ENCODE peak calls at places on chromosomes 13 and 19, in seven cellular contexts. One of them, this sample, is unnamed. For H3K4me1, the result is how much of the 10 kb centered on the place peaks cover.

GRCh38 chr19:16581145-16581970 is 9.1 kb upstream of the SLC35E1 start:
- DNase-seq in CD8-positive, alpha-beta T cell: no peak
- DNase-seq in psoas muscle: peak
- DNase-seq in fibroblast of lung: no peak
- DNase-seq in right lobe of liver: no peak
- DNase-seq in heart left ventricle: no peak
- DNase-seq in testis: peak
- DNase-seq in this sample: no peak

GRCh38 chr19:45290381-45290931 is 32.2 kb downstream of the CKM start:
- DNase-seq in fibroblast of lung: no peak
- DNase-seq in CD8-positive, alpha-beta T cell: no peak
- DNase-seq in right lobe of liver: peak
- DNase-seq in heart left ventricle: no peak
- DNase-seq in psoas muscle: no peak
- DNase-seq in testis: no peak
- DNase-seq in this sample: no peak

GRCh38 chr19:56121180-56122167 is at the start of gene ZNF787:
- DNase-seq in heart left ventricle: peak
- DNase-seq in psoas muscle: peak
- DNase-seq in testis: peak
- DNase-seq in CD8-positive, alpha-beta T cell: peak
- DNase-seq in right lobe of liver: peak
- DNase-seq in fibroblast of lung: peak
- DNase-seq in this sample: peak

GRCh38 chr19:49042177-49042576 is 1.5 kb upstream of the CGB5 start:
- DNase-seq in heart left ventricle: no peak
- DNase-seq in right lobe of liver: no peak
- DNase-seq in fibroblast of lung: peak
- DNase-seq in psoas muscle: no peak
- DNase-seq in CD8-positive, alpha-beta T cell: no peak
- DNase-seq in testis: no peak
- DNase-seq in this sample: no peak

GRCh38 chr13:71358218-71358617 is 508.8 kb downstream of the DACH1 start:
- DNase-seq in heart left ventricle: no peak
- DNase-seq in testis: no peak
- DNase-seq in CD8-positive, alpha-beta T cell: no peak
- DNase-seq in fibroblast of lung: no peak
- DNase-seq in right lobe of liver: no peak
- DNase-seq in psoas muscle: no peak
- DNase-seq in this sample: no peak

GRCh38 chr19:37977992-37978391 is 71.0 kb downstream of the SIPA1L3 start:
- DNase-seq in psoas muscle: no peak
- DNase-seq in heart left ventricle: no peak
- DNase-seq in right lobe of liver: no peak
- DNase-seq in CD8-positive, alpha-beta T cell: no peak
- DNase-seq in testis: no peak
- DNase-seq in fibroblast of lung: peak
- DNase-seq in this sample: no peak

GRCh38 chr13:39385621-39386231 is 217.3 kb downstream of the LHFPL6 start:
- DNase-seq in testis: no peak
- DNase-seq in psoas muscle: no peak
- DNase-seq in CD8-positive, alpha-beta T cell: no peak
- DNase-seq in fibroblast of lung: peak
- DNase-seq in right lobe of liver: no peak
- DNase-seq in heart left ventricle: no peak
- DNase-seq in this sample: no peak

GRCh38 chr13:48923376-48923775 is 52.3 kb upstream of the FNDC3A start:
- DNase-seq in testis: no peak
- DNase-seq in fibroblast of lung: no peak
- DNase-seq in right lobe of liver: no peak
- DNase-seq in heart left ventricle: no peak
- DNase-seq in psoas muscle: no peak
- DNase-seq in CD8-positive, alpha-beta T cell: no peak
- DNase-seq in this sample: peak

GRCh38 chr13:29923554-29924481 is 73.4 kb upstream of the UBL3 start:
- DNase-seq in right lobe of liver: peak
- DNase-seq in testis: peak
- DNase-seq in heart left ventricle: peak
- DNase-seq in psoas muscle: peak
- DNase-seq in CD8-positive, alpha-beta T cell: peak
- DNase-seq in fibroblast of lung: peak
- DNase-seq in this sample: peak

GRCh38 chr19:3129112-3129511 is 6.7 kb upstream of the GNA15 start:
- DNase-seq in CD8-positive, alpha-beta T cell: no peak
- DNase-seq in fibroblast of lung: peak
- DNase-seq in heart left ventricle: no peak
- DNase-seq in psoas muscle: no peak
- DNase-seq in testis: no peak
- DNase-seq in right lobe of liver: no peak
- DNase-seq in this sample: no peak

GRCh38 chr19:43316591-43317319 is 36.7 kb upstream of the CD177 start:
- DNase-seq in fibroblast of lung: peak
- DNase-seq in heart left ventricle: no peak
- DNase-seq in right lobe of liver: no peak
- DNase-seq in testis: peak
- DNase-seq in CD8-positive, alpha-beta T cell: no peak
- DNase-seq in psoas muscle: no peak
- DNase-seq in this sample: peak

GRCh38 chr13:87622921-87623320 is 48.2 kb upstream of the SLITRK5 start:
- DNase-seq in fibroblast of lung: peak
- DNase-seq in testis: no peak
- DNase-seq in CD8-positive, alpha-beta T cell: no peak
- DNase-seq in psoas muscle: no peak
- DNase-seq in heart left ventricle: no peak
- DNase-seq in right lobe of liver: no peak
- DNase-seq in this sample: no peak

GRCh38 chr13:28429685-28430290 is 65.1 kb downstream of the FLT1 start:
- DNase-seq in heart left ventricle: no peak
- DNase-seq in right lobe of liver: no peak
- DNase-seq in CD8-positive, alpha-beta T cell: no peak
- DNase-seq in testis: no peak
- DNase-seq in psoas muscle: no peak
- DNase-seq in fibroblast of lung: no peak
- DNase-seq in this sample: no peak

GRCh38 chr13:78827471-78827870 is 168.5 kb upstream of the OBI1 start:
- DNase-seq in CD8-positive, alpha-beta T cell: no peak
- DNase-seq in fibroblast of lung: no peak
- DNase-seq in right lobe of liver: no peak
- DNase-seq in testis: peak
- DNase-seq in psoas muscle: no peak
- DNase-seq in heart left ventricle: no peak
- DNase-seq in this sample: peak

GRCh38 chr19:55305491-55305890 is 19.6 kb downstream of the TMEM150B start:
- DNase-seq in heart left ventricle: peak
- DNase-seq in right lobe of liver: no peak
- DNase-seq in psoas muscle: peak
- DNase-seq in testis: peak
- DNase-seq in CD8-positive, alpha-beta T cell: peak
- DNase-seq in fibroblast of lung: no peak
- DNase-seq in this sample: peak

GRCh38 chr13:95784161-95784880 is 107.4 kb downstream of the DNAJC3 start:
- DNase-seq in right lobe of liver: no peak
- DNase-seq in CD8-positive, alpha-beta T cell: no peak
- DNase-seq in heart left ventricle: no peak
- DNase-seq in psoas muscle: no peak
- DNase-seq in testis: no peak
- DNase-seq in fibroblast of lung: peak
- DNase-seq in this sample: no peak

GRCh38 chr19:18121166-18121565 is 23.6 kb downstream of the MAST3 start:
- DNase-seq in heart left ventricle: no peak
- DNase-seq in testis: no peak
- DNase-seq in fibroblast of lung: no peak
- DNase-seq in CD8-positive, alpha-beta T cell: no peak
- DNase-seq in right lobe of liver: no peak
- DNase-seq in psoas muscle: no peak
- DNase-seq in this sample: no peak

GRCh38 chr19:51593138-51593890 is 22.2 kb downstream of the ZNF175 start:
- DNase-seq in heart left ventricle: no peak
- DNase-seq in testis: no peak
- DNase-seq in CD8-positive, alpha-beta T cell: no peak
- DNase-seq in psoas muscle: no peak
- DNase-seq in fibroblast of lung: no peak
- DNase-seq in right lobe of liver: no peak
- DNase-seq in this sample: no peak

GRCh38 chr19:28213476-28214082 is 999.4 kb downstream of the UQCRFS1 start:
- DNase-seq in right lobe of liver: no peak
- DNase-seq in heart left ventricle: no peak
- DNase-seq in testis: peak
- DNase-seq in fibroblast of lung: peak
- DNase-seq in psoas muscle: no peak
- DNase-seq in CD8-positive, alpha-beta T cell: no peak
- DNase-seq in this sample: no peak

GRCh38 chr13:109707044-109707794 is 79.2 kb downstream of the IRS2 start:
- DNase-seq in fibroblast of lung: no peak
- DNase-seq in right lobe of liver: no peak
- DNase-seq in testis: no peak
- DNase-seq in heart left ventricle: no peak
- DNase-seq in CD8-positive, alpha-beta T cell: no peak
- DNase-seq in psoas muscle: no peak
- DNase-seq in this sample: peak

GRCh38 chr13:33676045-33676699 is 141.8 kb upstream of the RFC3 start:
- DNase-seq in fibroblast of lung: no peak
- DNase-seq in testis: no peak
- DNase-seq in heart left ventricle: peak
- DNase-seq in psoas muscle: no peak
- DNase-seq in CD8-positive, alpha-beta T cell: no peak
- DNase-seq in right lobe of liver: peak
- DNase-seq in this sample: no peak

GRCh38 chr13:53110181-53110580 is 81.6 kb downstream of the OLFM4 start:
- DNase-seq in testis: no peak
- DNase-seq in psoas muscle: no peak
- DNase-seq in fibroblast of lung: no peak
- DNase-seq in heart left ventricle: no peak
- DNase-seq in right lobe of liver: no peak
- DNase-seq in CD8-positive, alpha-beta T cell: no peak
- DNase-seq in this sample: no peak

GRCh38 chr13:62251734-62252133 is 836.1 kb upstream of the PCDH20 start:
- DNase-seq in CD8-positive, alpha-beta T cell: no peak
- DNase-seq in testis: no peak
- DNase-seq in fibroblast of lung: no peak
- DNase-seq in right lobe of liver: no peak
- DNase-seq in heart left ventricle: no peak
- DNase-seq in psoas muscle: no peak
- DNase-seq in this sample: peak

GRCh38 chr13:62250501-62251175 is 835.0 kb upstream of the PCDH20 start:
- DNase-seq in heart left ventricle: no peak
- DNase-seq in CD8-positive, alpha-beta T cell: no peak
- DNase-seq in right lobe of liver: no peak
- DNase-seq in testis: no peak
- DNase-seq in fibroblast of lung: peak
- DNase-seq in psoas muscle: no peak
- DNase-seq in this sample: no peak

GRCh38 chr13:62243146-62243545 is 827.5 kb upstream of the PCDH20 start:
- DNase-seq in heart left ventricle: no peak
- DNase-seq in right lobe of liver: no peak
- DNase-seq in fibroblast of lung: no peak
- DNase-seq in psoas muscle: no peak
- DNase-seq in CD8-positive, alpha-beta T cell: no peak
- DNase-seq in testis: no peak
- DNase-seq in this sample: no peak

DNA sequence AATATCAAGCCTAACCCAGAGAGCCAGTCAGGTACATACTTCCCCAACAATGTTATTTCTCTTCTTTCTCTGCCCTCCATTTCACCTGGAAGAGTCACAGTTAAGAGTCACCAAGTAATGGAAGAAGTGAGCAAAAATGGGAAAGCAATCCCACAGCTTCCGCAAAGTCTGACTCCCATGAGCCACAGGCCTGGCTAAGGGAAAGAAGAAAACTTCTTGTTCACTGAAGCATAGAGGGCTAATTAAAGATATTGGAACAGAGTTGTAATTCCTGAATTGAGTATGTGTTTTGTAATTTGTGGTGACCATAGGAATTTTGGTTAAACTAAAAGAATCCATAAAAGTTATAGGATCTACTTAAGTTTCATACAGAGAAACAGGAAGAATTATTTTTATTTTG is 830.9 kb upstream of the PCDH20 start:
- DNase-seq in heart left ventricle: no peak
- DNase-seq in fibroblast of lung: peak
- DNase-seq in CD8-positive, alpha-beta T cell: no peak
- DNase-seq in right lobe of liver: no peak
- DNase-seq in testis: no peak
- DNase-seq in psoas muscle: no peak
- DNase-seq in this sample: no peak
- H3K4me1 ChIP-seq in heart left ventricle: under half
- H3K4me1 ChIP-seq in fibroblast of lung: under half
- H3K4me1 ChIP-seq in CD8-positive, alpha-beta T cell: under half
- H3K4me1 ChIP-seq in right lobe of liver: under half
- H3K4me1 ChIP-seq in testis: under half
- H3K4me1 ChIP-seq in psoas muscle: under half
- H3K4me1 ChIP-seq in this sample: under half

GRCh38 chr19:10104130-10104513 is 1.6 kb upstream of the ANGPTL6 start:
- DNase-seq in right lobe of liver: no peak
- DNase-seq in heart left ventricle: no peak
- DNase-seq in CD8-positive, alpha-beta T cell: no peak
- DNase-seq in fibroblast of lung: no peak
- DNase-seq in psoas muscle: no peak
- DNase-seq in testis: no peak
- DNase-seq in this sample: no peak
- H3K4me1 ChIP-seq in right lobe of liver: under half
- H3K4me1 ChIP-seq in heart left ventricle: under half
- H3K4me1 ChIP-seq in CD8-positive, alpha-beta T cell: half or more
- H3K4me1 ChIP-seq in fibroblast of lung: under half
- H3K4me1 ChIP-seq in psoas muscle: under half
- H3K4me1 ChIP-seq in testis: under half
- H3K4me1 ChIP-seq in this sample: under half

GRCh38 chr19:1261863-1262686 is 7.1 kb upstream of the CIRBP start:
- DNase-seq in fibroblast of lung: peak
- DNase-seq in CD8-positive, alpha-beta T cell: no peak
- DNase-seq in heart left ventricle: peak
- DNase-seq in testis: no peak
- DNase-seq in psoas muscle: peak
- DNase-seq in right lobe of liver: peak
- DNase-seq in this sample: no peak

GRCh38 chr19:1264801-1265610 is 4.1 kb upstream of the CIRBP start:
- DNase-seq in fibroblast of lung: peak
- DNase-seq in CD8-positive, alpha-beta T cell: no peak
- DNase-seq in testis: peak
- DNase-seq in psoas muscle: peak
- DNase-seq in heart left ventricle: peak
- DNase-seq in right lobe of liver: peak
- DNase-seq in this sample: peak

GRCh38 chr19:1262687-1263123 is 6.4 kb upstream of the CIRBP start:
- DNase-seq in heart left ventricle: no peak
- DNase-seq in right lobe of liver: no peak
- DNase-seq in psoas muscle: peak
- DNase-seq in CD8-positive, alpha-beta T cell: no peak
- DNase-seq in fibroblast of lung: no peak
- DNase-seq in testis: no peak
- DNase-seq in this sample: no peak

GRCh38 chr19:1261512-1261862 is 7.6 kb upstream of the CIRBP start:
- DNase-seq in heart left ventricle: peak
- DNase-seq in psoas muscle: peak
- DNase-seq in CD8-positive, alpha-beta T cell: no peak
- DNase-seq in fibroblast of lung: no peak
- DNase-seq in testis: no peak
- DNase-seq in right lobe of liver: no peak
- DNase-seq in this sample: no peak

GRCh38 chr19:1263198-1263597 is 5.9 kb upstream of the CIRBP start:
- DNase-seq in CD8-positive, alpha-beta T cell: no peak
- DNase-seq in psoas muscle: peak
- DNase-seq in testis: no peak
- DNase-seq in heart left ventricle: no peak
- DNase-seq in fibroblast of lung: no peak
- DNase-seq in right lobe of liver: no peak
- DNase-seq in this sample: no peak
- H3K4me1 ChIP-seq in CD8-positive, alpha-beta T cell: half or more
- H3K4me1 ChIP-seq in psoas muscle: half or more
- H3K4me1 ChIP-seq in testis: half or more
- H3K4me1 ChIP-seq in heart left ventricle: half or more
- H3K4me1 ChIP-seq in fibroblast of lung: half or more
- H3K4me1 ChIP-seq in right lobe of liver: under half
- H3K4me1 ChIP-seq in this sample: half or more

GRCh38 chr19:13849991-13850909 is 26.7 kb upstream of the NANOS3 start:
- DNase-seq in CD8-positive, alpha-beta T cell: no peak
- DNase-seq in fibroblast of lung: peak
- DNase-seq in testis: peak
- DNase-seq in right lobe of liver: peak
- DNase-seq in heart left ventricle: peak
- DNase-seq in psoas muscle: peak
- DNase-seq in this sample: peak
- H3K4me1 ChIP-seq in CD8-positive, alpha-beta T cell: under half
- H3K4me1 ChIP-seq in fibroblast of lung: under half
- H3K4me1 ChIP-seq in testis: under half
- H3K4me1 ChIP-seq in right lobe of liver: under half
- H3K4me1 ChIP-seq in heart left ventricle: under half
- H3K4me1 ChIP-seq in psoas muscle: under half
- H3K4me1 ChIP-seq in this sample: under half

This sample was measured in BE2C.